ENCODE peak calls at places on chromosome 11, in nine cellular contexts. F is cardiac fibroblast, P is adrenal gland, K is heart left ventricle, Z is fibroblast of pulmonary artery, D is small intestine, M is OCI-LY7, O is body of pancreas, N is GM23338. E is an unnamed sample.

GRCh38 chr11:78188012-78188808 is at the start of gene KCTD21:
- DNase-seq in K (peak), D (peak), F (peak), Z (peak), P (peak), N (peak), M (peak), O (peak), E (peak)

GRCh38 chr11:31303644-31304043 is 65.9 kb downstream of the DCDC1 start:
- DNase-seq in K (no peak), F (no peak), O (peak), M (no peak), P (no peak), N (no peak), Z (no peak), D (no peak), E (no peak)

GRCh38 chr11:121451178-121451981 is 734 bp upstream of the SORL1 start:
- DNase-seq in M (peak), Z (no peak), P (no peak), D (peak), N (no peak), K (no peak), O (peak), F (no peak), E (no peak)

GRCh38 chr11:13016415-13016814 is 7.3 kb downstream of the RASSF10 start:
- DNase-seq in K (no peak), P (no peak), N (no peak), Z (no peak), D (peak), M (no peak), F (no peak), O (no peak), E (no peak)

GRCh38 chr11:117144477-117145392 is 648 bp downstream of the PAFAH1B2 start:
- DNase-seq in D (peak), Z (peak), O (peak), K (peak), M (peak), N (peak), F (peak), P (peak), E (peak)

GRCh38 chr11:46719048-46719542 is at the start of gene F2:
- DNase-seq in Z (no peak), K (no peak), M (no peak), N (no peak), P (no peak), O (no peak), F (no peak), D (no peak), E (no peak)

GRCh38 chr11:125364085-125364822 is 131.8 kb downstream of the FEZ1 start:
- DNase-seq in N (no peak), O (no peak), K (no peak), D (no peak), M (no peak), Z (peak), F (peak), P (no peak), E (no peak)

GRCh38 chr11:96313163-96313562 is 29.8 kb downstream of the MAML2 start:
- DNase-seq in O (no peak), K (no peak), P (no peak), M (no peak), N (peak), F (no peak), D (no peak), Z (no peak), E (no peak)

GRCh38 chr11:11265994-11266606 is 87.0 kb downstream of the CSNK2A3 start:
- DNase-seq in P (peak), M (peak), Z (peak), F (peak), N (peak), K (no peak), D (peak), O (peak), E (peak)

GRCh38 chr11:19431059-19431398 is 190.3 kb upstream of the E2F8 start:
- DNase-seq in F (no peak), Z (no peak), D (no peak), O (no peak), P (no peak), N (peak), M (peak), K (no peak), E (no peak)

GRCh38 chr11:61955416-61956135 is 5.4 kb downstream of the BEST1 start:
- DNase-seq in Z (no peak), M (no peak), F (no peak), D (no peak), O (no peak), P (peak), N (peak), K (no peak), E (no peak)

GRCh38 chr11:131253142-131253884 is 117.1 kb upstream of the NTM start:
- DNase-seq in O (no peak), F (no peak), M (no peak), P (no peak), N (peak), D (no peak), K (no peak), Z (no peak), E (no peak)

GRCh38 chr11:126914941-126915340 is 85.6 kb downstream of the KIRREL3 start:
- DNase-seq in K (no peak), M (no peak), F (no peak), O (no peak), D (no peak), P (no peak), Z (peak), N (no peak), E (no peak)

GRCh38 chr11:107696140-107696539 is 15.7 kb downstream of the SLN start:
- DNase-seq in K (no peak), N (no peak), F (peak), O (no peak), P (no peak), D (no peak), M (no peak), Z (peak), E (no peak)

DNA sequence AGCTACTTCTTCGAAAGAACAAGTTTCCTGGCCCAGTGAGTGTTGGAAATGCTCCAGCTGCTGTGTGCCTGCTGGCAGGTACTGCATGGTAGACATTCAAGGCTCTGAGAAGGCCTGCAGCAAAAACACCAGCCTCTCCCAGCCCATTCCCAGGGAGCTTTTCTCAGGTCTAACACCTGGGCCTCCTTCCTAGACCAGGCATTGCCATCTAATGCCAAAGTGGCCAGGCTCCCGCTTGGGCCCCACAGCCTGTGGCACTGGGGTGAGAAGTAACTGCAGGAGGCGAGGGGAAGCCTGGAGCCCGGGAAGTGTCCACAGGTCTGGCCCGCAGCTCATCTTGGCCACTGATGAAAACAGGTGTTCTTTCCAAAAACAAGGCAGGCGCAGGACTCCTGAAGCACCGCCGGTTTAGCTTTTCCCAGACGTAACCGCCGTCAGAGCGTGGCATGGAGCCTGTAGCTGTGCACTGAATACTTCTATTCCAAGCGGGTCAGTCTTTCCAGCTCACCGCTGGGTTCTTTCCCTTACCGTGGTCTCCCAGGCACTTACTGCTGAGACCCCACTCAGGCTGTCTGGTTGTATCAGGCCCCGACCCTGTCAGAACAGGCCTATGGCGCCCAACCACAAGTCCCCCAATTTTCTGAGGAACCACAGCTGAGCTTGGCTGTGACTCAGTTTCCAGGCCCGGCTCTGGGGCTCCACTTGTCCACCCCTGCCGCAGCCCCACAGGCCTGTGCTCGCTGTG is 1.2 kb upstream of the TCIRG1 start:
- DNase-seq in F (no peak), K (no peak), O (peak), D (no peak), N (no peak), Z (no peak), M (no peak), P (peak), E (no peak)
- H3K4me3 ChIP-seq in F (no peak), K (no peak), O (no peak), D (no peak), N (no peak), Z (no peak), M (no peak), P (no peak), E (peak)

GRCh38 chr11:70118642-70119041 is 40.5 kb downstream of the ANO1 start:
- DNase-seq in P (no peak), O (no peak), M (no peak), K (no peak), D (no peak), N (no peak), F (no peak), Z (no peak), E (no peak)

GRCh38 chr11:70116386-70117077 is 38.4 kb downstream of the ANO1 start:
- DNase-seq in K (no peak), N (no peak), Z (no peak), F (no peak), M (no peak), D (no peak), O (no peak), P (no peak), E (peak)

GRCh38 chr11:70119502-70119901 is 41.4 kb downstream of the ANO1 start:
- DNase-seq in F (no peak), M (no peak), N (no peak), Z (no peak), K (no peak), O (no peak), D (no peak), P (no peak), E (no peak)

GRCh38 chr11:70115778-70116177 is 37.7 kb downstream of the ANO1 start:
- DNase-seq in F (no peak), D (no peak), M (no peak), N (no peak), P (no peak), Z (no peak), O (no peak), K (no peak), E (no peak)

DNA sequence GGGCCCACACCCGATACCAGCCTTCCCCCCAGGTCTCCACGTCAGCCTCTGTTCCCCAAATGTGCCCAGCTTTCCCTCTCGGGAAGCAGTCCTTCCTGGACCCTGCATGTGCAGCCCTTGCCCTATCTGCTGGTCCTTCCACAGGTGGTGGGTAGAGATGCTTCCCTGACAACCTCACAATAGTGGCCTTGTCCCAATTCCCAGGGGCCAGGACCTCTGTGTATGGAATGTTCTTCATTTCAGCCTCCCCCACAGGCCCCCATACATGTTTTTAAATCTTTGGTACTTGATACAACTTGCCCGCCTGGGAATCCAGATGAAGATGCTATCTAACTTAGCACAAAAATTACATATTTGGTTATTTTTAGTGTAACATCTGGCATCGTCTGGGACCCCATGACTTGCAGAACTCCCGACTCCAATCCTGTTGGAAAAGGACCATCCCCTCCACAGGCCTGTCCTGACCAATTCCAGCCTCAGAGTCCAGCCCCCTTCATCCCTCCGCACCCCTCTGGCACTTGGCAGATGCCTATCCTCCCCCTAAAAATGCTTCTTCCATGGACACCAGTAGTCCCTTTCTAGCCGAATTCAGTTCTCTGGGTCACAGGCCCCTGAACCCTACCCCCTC is 39.6 kb downstream of the ANO1 start:
- DNase-seq in D (no peak), K (no peak), F (no peak), O (no peak), P (no peak), M (no peak), N (no peak), Z (no peak), E (no peak)
- H3K4me3 ChIP-seq in D (no peak), K (no peak), F (no peak), O (no peak), P (no peak), M (no peak), N (no peak), Z (no peak), E (no peak)

GRCh38 chr11:66081505-66081904 is 11.4 kb downstream of the PACS1 start:
- DNase-seq in Z (peak), P (peak), F (peak), D (peak), K (peak), M (peak), N (no peak), O (peak), E (peak)
- H3K4me3 ChIP-seq in Z (no peak), P (no peak), F (no peak), D (no peak), K (no peak), M (peak), N (no peak), O (no peak), E (no peak)

GRCh38 chr11:83036701-83037100 is 35.0 kb downstream of the RAB30 start:
- DNase-seq in F (no peak), O (no peak), M (no peak), N (no peak), Z (no peak), P (peak), K (no peak), D (peak), E (no peak)

GRCh38 chr11:83035070-83035854 is 36.4 kb downstream of the RAB30 start:
- DNase-seq in F (peak), P (no peak), K (no peak), O (no peak), N (no peak), D (no peak), Z (peak), M (peak), E (no peak)

GRCh38 chr11:83034673-83035014 is 37.1 kb downstream of the RAB30 start:
- DNase-seq in N (no peak), D (peak), Z (no peak), F (no peak), O (no peak), P (no peak), M (no peak), K (no peak), E (no peak)

GRCh38 chr11:83033367-83033766 is 38.3 kb downstream of the RAB30 start:
- DNase-seq in F (no peak), D (no peak), Z (no peak), N (no peak), O (no peak), P (no peak), K (no peak), M (no peak), E (no peak)

DNA sequence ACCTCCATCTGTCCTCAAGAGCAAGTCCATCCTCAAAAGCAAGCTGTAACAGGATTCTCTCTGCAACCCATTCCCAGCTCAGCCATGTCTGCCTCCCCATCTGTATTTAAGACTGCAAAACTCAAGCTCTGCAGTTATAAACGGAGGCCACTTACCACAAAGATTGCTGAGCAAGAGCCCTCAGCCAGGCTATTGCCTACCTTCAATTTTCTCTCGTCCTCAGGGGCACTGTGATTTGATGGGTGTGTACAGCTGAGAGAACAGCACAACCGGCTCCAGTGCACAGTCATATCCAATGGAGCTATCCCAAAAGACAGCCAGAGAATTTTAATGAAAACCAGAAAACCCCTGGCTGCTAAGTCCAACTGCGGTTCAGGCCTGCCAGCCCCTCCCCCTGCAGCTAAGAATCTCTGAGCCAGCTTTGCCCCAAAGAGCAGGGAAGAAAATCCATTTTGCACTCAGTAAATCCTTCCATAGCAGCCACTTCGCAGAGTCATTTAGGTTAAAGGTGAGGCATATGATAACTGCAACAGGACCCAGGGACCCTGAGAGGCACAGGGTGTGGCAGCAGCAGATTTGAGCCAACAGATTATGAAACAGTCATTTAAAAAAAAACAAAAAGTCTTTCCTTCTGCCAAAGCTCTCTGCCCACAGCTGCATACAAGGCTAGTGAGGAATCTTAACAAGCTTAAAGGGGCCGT is 37.6 kb downstream of the RAB30 start:
- DNase-seq in N (peak), D (peak), P (peak), O (peak), K (peak), M (no peak), F (peak), Z (peak), E (peak)
- H3K4me3 ChIP-seq in N (no peak), D (no peak), P (no peak), O (no peak), K (peak), M (no peak), F (peak), Z (peak), E (peak)

DNA sequence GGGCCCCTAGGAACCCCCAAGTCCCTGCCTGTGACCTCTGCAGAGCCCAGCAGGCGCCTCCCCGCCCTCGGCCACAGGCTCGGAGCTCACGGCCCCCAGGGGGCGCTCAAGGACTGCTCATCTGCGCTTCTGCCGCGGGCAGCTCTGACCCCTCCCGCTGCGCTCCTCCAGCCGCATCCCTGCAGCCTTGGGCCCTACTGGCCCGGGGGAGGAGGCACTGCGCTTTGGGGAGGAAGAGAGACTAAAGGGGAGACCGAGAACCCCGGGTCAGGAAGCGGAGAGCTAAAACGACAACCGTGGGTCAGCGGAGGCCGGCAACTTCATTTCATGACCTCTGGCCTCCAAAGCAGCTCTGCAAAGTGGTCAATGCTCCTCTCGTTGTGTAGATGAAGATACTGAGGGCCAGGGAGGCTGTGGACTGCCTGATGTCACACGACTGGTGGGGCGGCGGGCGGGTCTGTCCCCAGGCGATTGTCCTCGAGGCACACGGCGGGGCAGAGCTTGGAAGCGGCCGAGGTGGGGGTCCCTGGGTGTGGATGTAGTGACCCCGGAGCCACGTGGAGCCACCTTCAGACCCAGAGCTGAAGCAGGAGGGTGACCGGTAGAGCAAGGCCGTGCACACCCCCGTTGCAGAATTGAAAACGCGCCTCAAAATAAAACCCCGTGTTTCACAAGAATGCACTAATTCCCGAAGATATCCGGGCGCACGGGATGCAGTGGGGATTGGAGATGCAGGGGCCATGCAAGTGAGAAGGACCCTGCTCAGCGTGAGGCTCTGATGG is 2.7 kb upstream of the KRTAP5-6 start:
- DNase-seq in M (peak), K (peak), P (peak), O (peak), Z (peak), D (peak), N (peak), F (peak), E (peak)
- H3K4me3 ChIP-seq in M (no peak), K (peak), P (no peak), O (no peak), Z (no peak), D (no peak), N (peak), F (no peak), E (peak)

DNA sequence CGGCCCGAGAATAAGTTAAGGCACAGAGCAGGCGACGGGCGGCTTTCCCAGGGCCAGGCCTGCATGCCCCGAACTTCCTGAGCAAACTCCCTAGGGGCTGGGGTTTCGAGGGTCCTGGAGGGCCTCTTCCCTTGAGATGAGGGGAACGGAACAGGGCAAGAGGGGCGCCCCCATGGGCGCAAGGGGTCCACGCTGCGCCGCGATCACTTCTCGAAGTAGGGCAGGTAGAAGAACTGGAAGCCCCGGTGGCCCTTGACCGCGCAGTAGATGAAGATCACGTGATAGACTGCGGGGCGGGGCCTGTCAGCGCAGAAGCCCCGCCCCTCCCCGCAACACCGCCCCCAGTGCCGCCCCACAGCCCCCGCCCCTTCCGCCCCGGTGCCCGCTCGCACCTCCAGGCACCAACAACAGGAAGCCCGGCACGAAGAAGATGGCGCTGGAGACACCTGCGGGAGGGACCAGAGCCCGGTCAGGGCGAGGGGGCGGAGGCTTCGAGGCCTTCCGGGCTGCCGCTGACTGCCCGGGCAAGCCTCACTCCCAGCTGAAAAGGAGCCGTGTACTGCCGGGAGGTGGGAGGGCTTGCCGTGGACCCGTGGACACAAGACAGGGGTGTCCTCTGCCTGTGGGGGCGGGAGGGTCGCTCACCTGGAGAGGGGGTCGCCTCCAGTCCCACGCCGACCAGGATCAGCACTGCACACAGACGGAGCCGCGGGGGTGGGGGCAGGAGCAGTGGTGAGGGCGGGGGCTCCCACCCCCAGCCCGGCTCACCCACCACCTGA is 4.5 kb downstream of the TMEM134 start:
- DNase-seq in P (peak), D (peak), K (peak), O (peak), N (peak), Z (peak), M (peak), F (peak), E (peak)
- H3K4me3 ChIP-seq in P (no peak), D (peak), K (peak), O (peak), N (peak), Z (peak), M (peak), F (peak), E (peak)

DNA sequence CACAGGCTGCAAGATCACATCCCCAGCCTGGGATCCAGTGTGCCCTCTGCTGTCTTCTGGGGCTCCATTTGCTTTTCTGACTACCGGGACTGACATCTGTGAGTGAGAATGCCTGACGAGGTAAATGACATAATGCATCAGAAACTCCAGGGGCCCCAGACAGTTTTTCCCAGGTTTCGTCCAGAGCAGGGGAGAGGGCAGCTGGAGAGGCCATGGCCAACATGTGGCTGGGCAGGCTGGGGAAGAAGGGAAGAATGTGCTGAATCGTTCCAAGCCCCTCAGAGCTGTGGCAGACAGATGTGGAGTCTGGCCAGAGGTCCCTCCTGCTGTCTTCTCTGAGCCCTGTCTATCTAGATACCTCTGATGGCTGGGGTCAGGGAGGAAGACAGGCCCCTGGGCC is 163.9 kb downstream of the TRIM29 start:
- DNase-seq in P (no peak), Z (no peak), F (no peak), M (no peak), K (no peak), N (no peak), O (no peak), D (no peak), E (no peak)
- H3K4me3 ChIP-seq in P (no peak), Z (no peak), F (no peak), M (no peak), K (no peak), N (no peak), O (no peak), D (no peak), E (no peak)

GRCh38 chr11:504994-505344 is 2.1 kb downstream of the RNH1 start:
- DNase-seq in M (no peak), N (no peak), D (no peak), K (no peak), Z (no peak), P (no peak), F (no peak), O (no peak), E (no peak)
- H3K4me3 ChIP-seq in M (peak), N (peak), D (peak), K (peak), Z (peak), P (no peak), F (peak), O (no peak), E (peak)

E was measured in heart right ventricle.